ENCODE peak calls at places on chromosomes 5 and 9, in four cellular contexts. D is CD8-positive, alpha-beta memory T cell; C is naive thymus-derived CD4-positive, alpha-beta T cell; Q is colonic mucosa. E is an unnamed sample.

GRCh38 chr9:72980183-72980582 is 27.3 kb upstream of the ALDH1A1 start:
- DNase-seq in D (no peak), C (no peak), Q (no peak), E (no peak)

GRCh38 chr5:54021413-54022155 is 288.8 kb downstream of the ARL15 start:
- DNase-seq in D (no peak), C (no peak), Q (no peak), E (no peak)

GRCh38 chr5:142748568-142749249 is 21.5 kb upstream of the ARHGAP26 start:
- DNase-seq in D (peak), C (peak), Q (peak), E (peak)

GRCh38 chr5:173078878-173079277 is 22.7 kb downstream of the CREBRF start:
- DNase-seq in D (no peak), C (no peak), Q (no peak), E (no peak)

GRCh38 chr5:114790403-114790792 is 379.3 kb downstream of the TRIM36 start:
- DNase-seq in D (no peak), C (no peak), Q (no peak), E (no peak)

GRCh38 chr5:35651002-35651756 is 33.5 kb downstream of the SPEF2 start:
- DNase-seq in D (peak), C (peak), Q (peak), E (peak)

GRCh38 chr9:23551171-23551795 is 274.8 kb downstream of the ELAVL2 start:
- DNase-seq in D (no peak), C (no peak), Q (no peak), E (no peak)

GRCh38 chr9:94655739-94656138 is 16.4 kb upstream of the FBP1 start:
- DNase-seq in D (no peak), C (no peak), Q (no peak), E (no peak)

GRCh38 chr5:56233230-56233629 is at the start of gene ANKRD55:
- DNase-seq in D (no peak), C (no peak), Q (no peak), E (no peak)

GRCh38 chr9:5478214-5478613 is 27.9 kb downstream of the CD274 start:
- DNase-seq in D (no peak), C (no peak), Q (no peak), E (no peak)

GRCh38 chr9:89743576-89744254 is 138.9 kb downstream of the GADD45G start:
- DNase-seq in D (peak), C (peak), Q (no peak), E (no peak)

DNA sequence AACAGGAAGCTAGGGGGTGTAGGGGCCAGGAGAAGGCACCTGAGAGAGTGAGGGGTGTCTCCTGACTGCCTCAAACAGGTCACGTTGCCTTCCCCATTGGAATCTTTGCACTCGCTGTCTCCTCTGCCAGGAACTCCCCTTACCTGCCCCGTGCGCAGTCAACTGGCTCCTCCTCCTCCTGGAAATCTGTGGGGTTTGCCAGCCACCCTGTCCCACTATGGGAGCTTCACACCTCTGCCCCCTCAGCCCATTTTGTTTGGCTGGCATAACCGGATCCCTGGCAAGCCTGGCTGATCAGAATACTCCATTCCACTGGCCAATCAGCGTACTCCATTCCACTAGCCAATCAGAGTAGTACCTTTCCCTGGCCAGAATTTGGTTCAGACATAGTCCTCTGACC is 10.4 kb upstream of the SLC34A1 start:
- DNase-seq in D (no peak), C (no peak), Q (no peak), E (no peak)
- H3K27ac ChIP-seq in D (peak), C (peak), Q (no peak), E (no peak)

GRCh38 chr5:94725142-94725541 is 106.7 kb downstream of the SLF1 start:
- DNase-seq in D (no peak), C (no peak), Q (no peak), E (no peak)
- H3K27ac ChIP-seq in D (no peak), C (no peak), Q (no peak), E (no peak)

GRCh38 chr5:179765400-179765799 is 28.4 kb upstream of the LTC4S start:
- DNase-seq in D (no peak), C (no peak), Q (no peak), E (no peak)
- H3K27ac ChIP-seq in D (no peak), C (no peak), Q (no peak), E (no peak)

DNA sequence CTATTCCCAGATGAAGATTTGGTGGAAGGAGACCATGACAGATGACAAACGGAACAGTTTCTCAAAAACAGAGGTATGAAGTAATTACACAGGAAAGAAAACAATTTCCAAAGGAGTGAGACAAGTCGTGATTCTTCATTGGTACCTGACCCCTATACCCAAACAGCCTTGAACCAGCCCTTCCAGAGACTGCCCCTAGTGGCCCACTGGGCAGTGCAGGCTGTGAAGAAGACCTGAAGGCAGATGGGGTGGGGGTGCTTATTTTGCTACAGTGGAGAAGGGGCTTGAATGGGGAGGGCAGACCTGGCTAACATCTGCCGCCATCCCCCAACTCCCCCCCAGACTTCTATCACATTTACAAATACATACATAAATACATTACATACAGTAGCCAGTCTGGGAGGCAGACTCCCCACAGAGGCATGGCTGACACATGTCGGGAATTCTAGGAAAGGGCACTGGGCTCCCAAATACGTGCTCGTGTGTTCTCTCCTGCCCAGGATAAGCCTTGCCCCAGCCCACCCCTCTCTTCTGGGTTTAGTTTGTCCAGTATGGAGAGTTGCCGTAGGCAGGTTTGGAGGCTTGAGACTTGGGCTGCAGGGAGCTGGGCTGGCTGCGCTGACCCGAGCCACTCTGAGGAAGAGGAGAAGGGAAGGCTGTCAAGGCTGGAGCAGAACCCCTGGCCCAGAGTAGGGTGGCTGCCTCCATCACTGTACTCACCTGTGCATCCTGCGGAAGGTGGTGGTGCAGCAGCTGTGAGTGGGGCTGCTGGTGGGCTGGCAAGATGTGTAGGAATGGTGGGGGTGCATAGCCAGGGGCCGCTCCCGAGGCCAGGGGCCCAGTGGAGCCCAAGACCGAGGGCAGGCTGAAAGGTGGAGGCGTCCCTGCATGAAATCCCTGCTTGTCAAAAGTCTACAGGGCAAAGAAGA is 105.3 kb downstream of the UBE2R2 start:
- DNase-seq in D (peak), C (no peak), Q (no peak), E (no peak)
- H3K27ac ChIP-seq in D (no peak), C (no peak), Q (no peak), E (no peak)

E was measured in substantia nigra.